ENCODE peak calls at places on chromosomes 6 and 20, in nine cellular contexts. P, C, Y, A, Q, F, T, G and J are unnamed samples.

GRCh38 chr6:22251331-22251730 is 45.5 kb downstream of the PRL start:
- DNase-seq in P (no peak), C (no peak), Y (peak; percentile 14), A (no peak), Q (no peak), F (peak; percentile 85), T (no peak), G (peak; percentile 63), J (no peak)

GRCh38 chr6:134145786-134146185 is 93.4 kb upstream of the SLC2A12 start:
- DNase-seq in P (no peak), C (no peak), Y (no peak), A (no peak), Q (no peak), F (no peak), T (no peak), G (peak; percentile 84), J (no peak)

GRCh38 chr6:148935705-148936306 is 189.0 kb downstream of the UST start:
- DNase-seq in P (no peak), C (no peak), Y (no peak), A (no peak), Q (no peak), F (peak; percentile 92), T (no peak), G (peak; percentile 53), J (no peak)

GRCh38 chr6:122838060-122838780 is 49.2 kb downstream of the SMPDL3A start:
- DNase-seq in P (no peak), C (no peak), Y (no peak), A (no peak), Q (no peak), F (peak; percentile 32), T (no peak), G (peak; percentile 60), J (no peak)

GRCh38 chr6:161128230-161128629 is 136.7 kb downstream of the MAP3K4 start:
- DNase-seq in P (no peak), C (no peak), Y (no peak), A (no peak), Q (no peak), F (no peak), T (no peak), G (no peak), J (no peak)

GRCh38 chr20:47985092-47985850 is 200.0 kb upstream of the SULF2 start:
- DNase-seq in P (no peak), C (no peak), Y (no peak), A (peak; percentile 60), Q (no peak), F (peak; percentile 35), T (no peak), G (no peak), J (no peak)

GRCh38 chr6:7108196-7108963 is 619 bp downstream of the RREB1 start:
- DNase-seq in P (peak; percentile 45), C (no peak), Y (no peak), A (peak; percentile 39), Q (peak; percentile 61), F (peak; percentile 27), T (peak; percentile 84), G (peak; percentile 47), J (peak; percentile 38)

GRCh38 chr6:170048615-170049256 is 242.1 kb downstream of the DLL1 start:
- DNase-seq in P (no peak), C (no peak), Y (no peak), A (no peak), Q (peak; percentile 63), F (no peak), T (peak; percentile 78), G (no peak), J (no peak)

GRCh38 chr20:3972161-3972560 is 43.2 kb downstream of the RNF24 start:
- DNase-seq in P (no peak), C (no peak), Y (no peak), A (no peak), Q (no peak), F (no peak), T (no peak), G (no peak), J (no peak)

GRCh38 chr6:139710578-139710977 is 336.1 kb upstream of the CITED2 start:
- DNase-seq in P (no peak), C (no peak), Y (no peak), A (no peak), Q (no peak), F (no peak), T (no peak), G (peak; percentile 43), J (no peak)

GRCh38 chr6:92201618-92202017 is 1217.7 kb downstream of the EPHA7 start:
- DNase-seq in P (no peak), C (no peak), Y (peak; percentile 2), A (no peak), Q (no peak), F (no peak), T (no peak), G (no peak), J (no peak)

DNA sequence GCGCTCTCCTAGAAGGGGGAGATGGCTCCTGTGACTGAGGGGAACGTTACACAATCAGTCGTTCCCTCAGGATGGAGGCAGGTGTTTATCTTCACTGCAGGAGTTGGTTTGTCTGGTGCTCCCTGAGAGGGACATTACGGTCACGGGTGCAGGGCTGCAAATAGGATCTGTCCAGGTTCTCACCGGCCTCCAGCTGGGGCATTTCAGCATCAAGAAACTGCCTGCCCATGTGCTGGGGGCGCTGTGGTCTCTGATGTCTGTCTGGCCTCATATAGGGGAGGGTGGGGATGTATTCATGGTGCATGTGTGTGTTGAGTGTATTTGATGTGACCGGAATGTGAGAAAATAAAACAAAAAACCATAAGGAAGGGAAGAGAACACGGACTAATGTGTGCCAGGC is 77.1 kb downstream of the TBC1D7 start:
- DNase-seq in P (no peak), C (no peak), Y (no peak), A (no peak), Q (no peak), F (no peak), T (no peak), G (no peak), J (no peak)
- TF ChIP-seq CTCF in P (no peak), C (no peak), Y (no peak), A (no peak), Q (no peak), F (no peak), T (no peak), G (no peak), J (no peak)

DNA sequence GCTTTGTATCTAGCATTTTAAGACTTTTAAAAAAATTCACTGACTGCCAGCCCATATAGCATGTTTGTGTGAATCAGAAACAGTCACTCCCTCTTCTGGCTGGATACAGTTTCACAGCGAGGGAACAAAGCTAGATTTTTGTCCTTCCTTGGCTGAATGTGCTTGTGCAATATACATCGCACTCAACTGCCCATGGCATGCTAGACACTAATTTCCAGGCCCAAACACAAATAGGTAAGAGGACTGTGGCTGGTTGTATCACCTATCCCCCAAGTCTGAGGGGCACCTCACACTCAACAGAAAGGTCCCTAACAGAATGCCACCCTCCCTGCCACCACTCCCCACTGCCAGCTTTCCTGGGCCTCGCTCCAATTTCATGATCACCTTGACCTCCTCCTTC is 16.2 kb upstream of the BLCAP start:
- DNase-seq in P (no peak), C (no peak), Y (no peak), A (peak; percentile 32), Q (no peak), F (peak; percentile 62), T (no peak), G (peak; percentile 60), J (no peak)
- TF ChIP-seq CTCF in P (no peak), C (peak; percentile 42), Y (peak; percentile 41), A (peak; percentile 42), Q (no peak), F (peak; percentile 46), T (no peak), G (peak; percentile 63), J (peak; percentile 60)

DNA sequence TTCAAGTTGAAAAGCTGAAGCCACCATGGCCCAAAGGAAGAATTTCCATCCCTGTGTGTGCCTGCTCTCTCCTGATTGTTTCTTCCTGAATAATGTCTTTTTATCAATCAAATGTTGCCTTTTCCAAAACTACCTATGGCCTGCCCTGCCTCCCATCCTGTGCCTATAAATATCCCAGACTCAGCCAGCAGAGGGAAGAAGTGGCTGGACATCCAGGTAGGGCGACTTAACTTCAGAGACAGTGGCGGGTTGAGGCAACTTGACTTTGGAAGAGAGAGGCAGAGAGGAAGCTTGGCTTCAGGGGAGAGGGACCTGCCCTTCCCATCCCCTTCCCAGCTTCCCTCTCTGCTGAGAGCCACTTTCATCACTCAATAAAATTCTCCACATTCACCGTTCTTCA is 133.0 kb downstream of the LCA5 start:
- DNase-seq in P (no peak), C (no peak), Y (no peak), A (no peak), Q (no peak), F (no peak), T (no peak), G (no peak), J (no peak)
- TF ChIP-seq CTCF in P (no peak), C (no peak), Y (no peak), A (no peak), Q (no peak), F (no peak), T (no peak), G (no peak), J (peak; percentile 33)

GRCh38 chr20:10277616-10278015 is 59.0 kb downstream of the SNAP25 start:
- DNase-seq in P (no peak), C (no peak), Y (no peak), A (no peak), Q (no peak), F (no peak), T (no peak), G (no peak), J (no peak)

GRCh38 chr20:10276886-10277580 is 58.4 kb downstream of the SNAP25 start:
- DNase-seq in P (no peak), C (no peak), Y (no peak), A (no peak), Q (no peak), F (no peak), T (no peak), G (no peak), J (no peak)

GRCh38 chr20:10268636-10269035 is 50.0 kb downstream of the SNAP25 start:
- DNase-seq in P (no peak), C (no peak), Y (no peak), A (no peak), Q (no peak), F (no peak), T (no peak), G (no peak), J (no peak)

GRCh38 chr20:10271470-10272219 is 53.0 kb downstream of the SNAP25 start:
- DNase-seq in P (no peak), C (no peak), Y (no peak), A (no peak), Q (no peak), F (no peak), T (no peak), G (no peak), J (no peak)
- TF ChIP-seq CTCF in P (no peak), C (no peak), Y (no peak), A (no peak), Q (no peak), F (no peak), T (no peak), G (no peak), J (no peak)

GRCh38 chr20:12207875-12208274 is 290.2 kb downstream of the BTBD3 start:
- DNase-seq in P (no peak), C (no peak), Y (peak; percentile 1), A (peak; percentile 49), Q (no peak), F (peak; percentile 39), T (no peak), G (peak; percentile 63), J (peak; percentile 54)
- TF ChIP-seq CTCF in P (no peak), C (peak; percentile 64), Y (peak; percentile 72), A (peak; percentile 46), Q (peak; percentile 36), F (peak; percentile 60), T (no peak), G (peak; percentile 84), J (peak; percentile 66)